ENCODE peak calls at places on chromosomes 6 and 20, in four cellular contexts. A is HepG2, F is K562, G is GM12878. Q is an unnamed sample.

GRCh38 chr20:10093087-10093591 is 58.4 kb downstream of the ANKEF1 start:
- DNase-seq in A (no peak), F (no peak), G (no peak), Q (no peak)

GRCh38 chr20:40319056-40319455 is 370.0 kb downstream of the MAFB start:
- DNase-seq in A (no peak), F (no peak), G (no peak), Q (no peak)

GRCh38 chr6:34657037-34657306 is 39.6 kb downstream of the ILRUN start:
- DNase-seq in A (no peak), F (no peak), G (no peak), Q (no peak)

GRCh38 chr20:25215521-25215920 is 20.0 kb downstream of the ENTPD6 start:
- DNase-seq in A (no peak), F (no peak), G (no peak), Q (no peak)

GRCh38 chr20:48275737-48276342 is 490.6 kb upstream of the SULF2 start:
- DNase-seq in A (no peak), F (no peak), G (no peak), Q (no peak)

GRCh38 chr6:33742837-33743236 is 3.9 kb downstream of the IP6K3 start:
- DNase-seq in A (no peak), F (no peak), G (no peak), Q (no peak)

GRCh38 chr6:140380371-140381218 is 1006.1 kb upstream of the CITED2 start:
- DNase-seq in A (peak), F (no peak), G (no peak), Q (no peak)

GRCh38 chr6:4486543-4487319 is 289.5 kb upstream of the CDYL start:
- DNase-seq in A (no peak), F (no peak), G (no peak), Q (no peak)

GRCh38 chr6:170182093-170182780 is 108.6 kb downstream of the DLL1 start:
- DNase-seq in A (no peak), F (no peak), G (no peak), Q (no peak)

GRCh38 chr20:53050338-53050737 is 78.2 kb downstream of the TSHZ2 start:
- DNase-seq in A (no peak), F (no peak), G (no peak), Q (no peak)

GRCh38 chr6:30483677-30484279 is 5.5 kb upstream of the HLA-E start:
- DNase-seq in A (peak), F (peak), G (peak), Q (no peak)

GRCh38 chr6:15081437-15081836 is 164.4 kb upstream of the JARID2 start:
- DNase-seq in A (no peak), F (no peak), G (no peak), Q (no peak)

GRCh38 chr20:3751664-3752385 is 15.7 kb downstream of the ADISSP start:
- DNase-seq in A (no peak), F (no peak), G (no peak), Q (no peak)

GRCh38 chr6:45679631-45680030 is 301.9 kb upstream of the SUPT3H start:
- DNase-seq in A (no peak), F (no peak), G (no peak), Q (no peak)

GRCh38 chr20:50731930-50732690 is 730 bp downstream of the PARD6B start:
- DNase-seq in A (peak), F (no peak), G (no peak), Q (no peak)

GRCh38 chr20:2692886-2693285 is 306 bp downstream of the EBF4 start:
- DNase-seq in A (no peak), F (no peak), G (no peak), Q (peak)

GRCh38 chr6:90086517-90086916 is 192.2 kb downstream of the GJA10 start:
- DNase-seq in A (no peak), F (no peak), G (no peak), Q (no peak)

GRCh38 chr20:62368629-62369507 is 1.8 kb upstream of the LAMA5 start:
- DNase-seq in A (peak), F (peak), G (no peak), Q (peak)

GRCh38 chr6:46850781-46851180 is 57.6 kb downstream of the MEP1A start:
- DNase-seq in A (no peak), F (no peak), G (no peak), Q (no peak)

GRCh38 chr6:168007592-168008338 is 10.3 kb downstream of the KIF25 start:
- DNase-seq in A (peak), F (no peak), G (no peak), Q (no peak)

GRCh38 chr6:88970301-88970700 is 6.9 kb upstream of the RNGTT start:
- DNase-seq in A (no peak), F (no peak), G (no peak), Q (no peak)

GRCh38 chr6:63808576-63808975 is 173.0 kb downstream of the PHF3 start:
- DNase-seq in A (no peak), F (no peak), G (no peak), Q (no peak)

GRCh38 chr6:37731888-37732287 is 34.2 kb upstream of the MDGA1 start:
- DNase-seq in A (no peak), F (peak), G (peak), Q (no peak)

GRCh38 chr6:80106418-80107235 is at the start of gene BCKDHB:
- DNase-seq in A (peak), F (peak), G (peak), Q (peak)

GRCh38 chr6:3884007-3884745 is 35.0 kb downstream of the FAM50B start:
- DNase-seq in A (no peak), F (no peak), G (no peak), Q (no peak)

GRCh38 chr20:32481311-32482103 is 103.6 kb downstream of the NOL4L start:
- DNase-seq in A (no peak), F (no peak), G (no peak), Q (no peak)

GRCh38 chr6:167153523-167153959 is 4.2 kb downstream of the GPR31 start:
- DNase-seq in A (peak), F (no peak), G (peak), Q (no peak)

GRCh38 chr6:160070831-160071230 is 50.8 kb upstream of the SLC22A1 start:
- DNase-seq in A (no peak), F (no peak), G (no peak), Q (no peak)

DNA sequence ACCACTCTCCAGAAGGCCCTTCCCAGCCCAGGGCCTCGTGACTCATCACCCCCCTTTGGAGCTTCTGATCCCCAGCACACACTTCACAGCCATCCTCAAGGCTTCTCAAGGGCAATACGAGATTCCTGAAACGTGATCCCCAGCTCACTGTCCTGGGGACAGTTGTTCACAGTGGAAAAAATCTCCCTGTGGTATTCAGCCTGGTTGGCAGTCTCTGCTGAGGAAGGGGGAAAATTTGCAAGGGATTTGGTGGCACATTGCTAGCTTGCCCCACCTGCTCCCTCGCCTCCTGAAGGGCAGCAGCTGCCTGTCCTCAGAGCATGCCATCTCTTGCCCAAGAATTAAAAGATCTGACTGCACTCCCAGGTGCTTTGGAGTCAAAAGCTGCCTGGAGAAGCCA is 20.7 kb upstream of the PKHD1 start:
- DNase-seq in A (no peak), F (no peak), G (no peak), Q (no peak)
- TF ChIP-seq FOXM1 in A (no peak), F (no peak), G (no peak), Q (no peak)

DNA sequence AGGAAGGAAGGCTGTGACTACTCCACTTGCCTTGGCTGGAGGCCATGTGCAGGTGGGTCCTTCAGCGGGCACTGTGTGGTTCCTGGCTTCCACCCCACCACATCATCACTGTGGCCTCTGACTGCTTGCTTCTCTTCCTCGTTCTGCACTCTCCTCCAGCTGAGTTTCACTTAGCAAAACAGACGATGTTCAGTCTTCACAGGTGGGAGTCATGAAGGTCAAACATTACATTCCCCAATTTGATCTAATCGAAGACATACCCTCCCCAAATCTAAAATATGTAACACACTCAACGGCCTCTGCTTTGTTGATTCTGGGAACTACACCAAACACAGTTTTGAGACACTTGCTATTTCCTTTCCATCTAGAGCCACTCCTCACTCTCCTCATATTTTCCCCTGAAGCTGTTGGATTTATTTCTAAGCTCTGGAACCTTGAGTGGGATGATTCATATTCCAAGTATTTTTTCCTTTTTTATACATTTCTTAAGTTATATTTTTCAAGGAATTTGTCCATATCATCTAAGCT is 132.5 kb upstream of the FOXA2 start:
- DNase-seq in A (no peak), F (no peak), G (no peak), Q (no peak)
- TF ChIP-seq BHLHE40 in A (no peak), F (no peak), G (no peak), Q (no peak)

DNA sequence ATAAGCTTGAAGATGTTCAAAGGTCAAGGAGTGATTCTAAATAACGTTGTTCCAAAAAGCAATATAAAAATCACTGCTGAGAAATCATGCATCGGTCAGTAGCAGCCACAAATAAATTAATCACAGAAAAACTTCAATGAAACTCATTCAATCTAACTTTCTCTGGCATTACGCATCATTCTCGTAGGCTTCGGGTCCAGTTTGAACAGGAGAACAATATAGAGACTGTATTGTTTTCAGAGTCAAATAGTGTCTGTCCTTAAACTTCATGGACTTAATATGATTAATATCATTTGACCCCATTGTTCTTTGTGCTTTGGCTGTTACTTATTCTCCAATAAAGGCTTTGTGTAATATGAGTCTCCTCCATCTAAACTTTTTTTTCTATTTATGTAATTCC is 200.4 kb downstream of the C6orf118 start:
- DNase-seq in A (no peak), F (no peak), G (no peak), Q (no peak)
- TF ChIP-seq TARDBP in A (no peak), F (no peak), G (no peak), Q (no peak)

GRCh38 chr6:43428874-43429273 is 1.5 kb downstream of the ABCC10 start:
- DNase-seq in A (no peak), F (no peak), G (no peak), Q (no peak)
- TF ChIP-seq FOXM1 in A (no peak), F (no peak), G (no peak), Q (no peak)

GRCh38 chr6:42453649-42454427 is 2.1 kb upstream of the TRERF1 start:
- DNase-seq in A (no peak), F (no peak), G (no peak), Q (peak)
- TF ChIP-seq BHLHE40 in A (no peak), F (no peak), G (no peak), Q (no peak)

DNA sequence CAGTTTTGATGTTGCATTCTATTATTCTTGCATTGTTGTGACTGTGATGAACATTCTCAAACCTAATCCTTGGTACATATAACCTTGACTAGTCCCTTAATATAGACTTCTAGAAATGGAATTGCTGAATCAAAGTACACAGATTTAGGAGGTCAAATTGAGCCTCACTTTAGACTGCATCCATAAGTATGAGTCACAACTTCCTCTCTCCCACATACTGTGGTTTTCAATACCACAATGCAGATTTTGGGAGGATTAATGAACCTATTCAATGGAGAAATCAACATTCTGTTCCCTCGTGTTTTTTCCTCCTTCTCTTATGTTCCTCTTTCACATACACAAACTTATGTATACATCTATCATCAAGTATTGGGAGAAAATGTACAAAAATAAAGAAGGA is 212.4 kb downstream of the MOXD1 start:
- DNase-seq in A (no peak), F (no peak), G (no peak), Q (no peak)
- TF ChIP-seq TARDBP in A (no peak), F (no peak), G (no peak), Q (no peak)

GRCh38 chr6:107987805-107988204 is 29.8 kb upstream of the SEC63 start:
- DNase-seq in A (no peak), F (no peak), G (no peak), Q (no peak)
- TF ChIP-seq FOXM1 in A (no peak), F (no peak), G (no peak), Q (no peak)

GRCh38 chr20:38875170-38875993 is 50.8 kb upstream of the FAM83D start:
- DNase-seq in A (no peak), F (no peak), G (peak), Q (no peak)

GRCh38 chr20:38872491-38873049 is 53.6 kb upstream of the FAM83D start:
- DNase-seq in A (no peak), F (no peak), G (no peak), Q (no peak)

GRCh38 chr20:38872036-38872435 is 54.2 kb upstream of the FAM83D start:
- DNase-seq in A (no peak), F (no peak), G (no peak), Q (no peak)

GRCh38 chr20:38873050-38873581 is 53.1 kb upstream of the FAM83D start:
- DNase-seq in A (no peak), F (no peak), G (peak), Q (no peak)

GRCh38 chr20:38874460-38875169 is 51.6 kb upstream of the FAM83D start:
- DNase-seq in A (no peak), F (no peak), G (no peak), Q (no peak)
- TF ChIP-seq BHLHE40 in A (no peak), F (no peak), G (no peak), Q (no peak)

DNA sequence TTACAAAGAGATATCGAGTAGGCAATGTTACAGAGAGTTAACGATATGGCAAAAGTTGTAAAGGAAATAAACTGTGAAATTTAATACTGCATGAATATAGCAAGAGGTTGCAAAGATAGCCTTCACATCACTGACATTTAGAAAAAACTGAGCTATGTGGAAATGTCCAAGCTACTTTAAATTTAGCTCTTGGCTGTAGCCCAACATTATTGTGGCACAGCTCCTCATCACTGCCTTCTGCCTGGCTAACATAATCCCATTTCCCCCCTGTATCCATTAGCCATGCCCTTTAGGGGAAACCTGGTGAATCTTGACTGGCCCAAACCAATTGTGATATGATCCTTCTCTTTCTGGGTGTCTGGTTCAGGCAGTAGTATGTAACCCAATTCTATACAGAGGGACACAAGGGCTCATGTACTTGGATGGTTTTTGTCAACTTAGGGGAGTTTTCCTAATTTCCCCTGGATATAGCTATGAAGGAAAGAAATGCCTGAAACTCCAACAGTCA is 115.4 kb downstream of the PFDN4 start:
- DNase-seq in A (no peak), F (no peak), G (no peak), Q (no peak)
- TF ChIP-seq TARDBP in A (no peak), F (no peak), G (no peak), Q (no peak)

Q was measured in HEK293T.